ENCODE peak calls at places on chromosome 1, in nine cellular contexts. One of them, this sample, is unnamed.

GRCh38 chr1:196317535-196318522 is 290.4 kb downstream of the KCNT2 start:
- DNase-seq in esophagus squamous epithelium: no peak
- DNase-seq in activated T-helper 1 cell treated with Interleukin-2 at 50 U/mL for 16 hours: no peak
- DNase-seq in SW 1271: peak
- DNase-seq in stimulated activated CD4-positive, alpha-beta T cell treated with anti-CD3 and anti-CD28 coated beads, Interleukin-12 subunit alpha, Interleukin-12 subunit beta, amount 100 ng/mL, for 48 hours: no peak
- DNase-seq in SIG-M5: no peak
- DNase-seq in activated effector memory CD4-positive, alpha-beta T cell treated with Interleukin-2 at 50 U/mL for 16 hours: no peak
- DNase-seq in uterus: no peak
- DNase-seq in mesendoderm: peak
- DNase-seq in this sample: peak

GRCh38 chr1:1090424-1091343 is 16.6 kb upstream of the RNF223 start:
- DNase-seq in stimulated activated CD4-positive, alpha-beta T cell treated with anti-CD3 and anti-CD28 coated beads, Interleukin-12 subunit alpha, Interleukin-12 subunit beta, amount 100 ng/mL, for 48 hours: no peak
- DNase-seq in mesendoderm: no peak
- DNase-seq in uterus: no peak
- DNase-seq in activated effector memory CD4-positive, alpha-beta T cell treated with Interleukin-2 at 50 U/mL for 16 hours: no peak
- DNase-seq in SIG-M5: no peak
- DNase-seq in esophagus squamous epithelium: no peak
- DNase-seq in SW 1271: no peak
- DNase-seq in activated T-helper 1 cell treated with Interleukin-2 at 50 U/mL for 16 hours: no peak
- DNase-seq in this sample: no peak

GRCh38 chr1:97379387-97380075 is 541.3 kb downstream of the DPYD start:
- DNase-seq in esophagus squamous epithelium: no peak
- DNase-seq in stimulated activated CD4-positive, alpha-beta T cell treated with anti-CD3 and anti-CD28 coated beads, Interleukin-12 subunit alpha, Interleukin-12 subunit beta, amount 100 ng/mL, for 48 hours: no peak
- DNase-seq in mesendoderm: no peak
- DNase-seq in activated effector memory CD4-positive, alpha-beta T cell treated with Interleukin-2 at 50 U/mL for 16 hours: no peak
- DNase-seq in uterus: no peak
- DNase-seq in SW 1271: no peak
- DNase-seq in SIG-M5: no peak
- DNase-seq in activated T-helper 1 cell treated with Interleukin-2 at 50 U/mL for 16 hours: no peak
- DNase-seq in this sample: no peak

GRCh38 chr1:28163496-28164120 is 12.9 kb downstream of the PTAFR start:
- DNase-seq in activated T-helper 1 cell treated with Interleukin-2 at 50 U/mL for 16 hours: no peak
- DNase-seq in activated effector memory CD4-positive, alpha-beta T cell treated with Interleukin-2 at 50 U/mL for 16 hours: no peak
- DNase-seq in SW 1271: no peak
- DNase-seq in mesendoderm: peak
- DNase-seq in uterus: no peak
- DNase-seq in stimulated activated CD4-positive, alpha-beta T cell treated with anti-CD3 and anti-CD28 coated beads, Interleukin-12 subunit alpha, Interleukin-12 subunit beta, amount 100 ng/mL, for 48 hours: no peak
- DNase-seq in SIG-M5: no peak
- DNase-seq in esophagus squamous epithelium: no peak
- DNase-seq in this sample: peak

GRCh38 chr1:24964811-24965570 is 34.9 kb upstream of the RUNX3 start:
- DNase-seq in SW 1271: no peak
- DNase-seq in mesendoderm: peak
- DNase-seq in esophagus squamous epithelium: no peak
- DNase-seq in SIG-M5: no peak
- DNase-seq in activated effector memory CD4-positive, alpha-beta T cell treated with Interleukin-2 at 50 U/mL for 16 hours: peak
- DNase-seq in activated T-helper 1 cell treated with Interleukin-2 at 50 U/mL for 16 hours: peak
- DNase-seq in uterus: no peak
- DNase-seq in stimulated activated CD4-positive, alpha-beta T cell treated with anti-CD3 and anti-CD28 coated beads, Interleukin-12 subunit alpha, Interleukin-12 subunit beta, amount 100 ng/mL, for 48 hours: peak
- DNase-seq in this sample: peak

GRCh38 chr1:165063181-165063955 is 293.1 kb downstream of the LMX1A start:
- DNase-seq in esophagus squamous epithelium: no peak
- DNase-seq in stimulated activated CD4-positive, alpha-beta T cell treated with anti-CD3 and anti-CD28 coated beads, Interleukin-12 subunit alpha, Interleukin-12 subunit beta, amount 100 ng/mL, for 48 hours: no peak
- DNase-seq in activated effector memory CD4-positive, alpha-beta T cell treated with Interleukin-2 at 50 U/mL for 16 hours: no peak
- DNase-seq in SIG-M5: no peak
- DNase-seq in uterus: no peak
- DNase-seq in activated T-helper 1 cell treated with Interleukin-2 at 50 U/mL for 16 hours: no peak
- DNase-seq in mesendoderm: no peak
- DNase-seq in SW 1271: no peak
- DNase-seq in this sample: no peak

GRCh38 chr1:18109058-18109755 is 1.6 kb downstream of the IGSF21 start:
- DNase-seq in esophagus squamous epithelium: no peak
- DNase-seq in SW 1271: no peak
- DNase-seq in activated effector memory CD4-positive, alpha-beta T cell treated with Interleukin-2 at 50 U/mL for 16 hours: no peak
- DNase-seq in SIG-M5: no peak
- DNase-seq in stimulated activated CD4-positive, alpha-beta T cell treated with anti-CD3 and anti-CD28 coated beads, Interleukin-12 subunit alpha, Interleukin-12 subunit beta, amount 100 ng/mL, for 48 hours: no peak
- DNase-seq in uterus: no peak
- DNase-seq in activated T-helper 1 cell treated with Interleukin-2 at 50 U/mL for 16 hours: no peak
- DNase-seq in mesendoderm: no peak
- DNase-seq in this sample: no peak

GRCh38 chr1:163069655-163070277 is 605 bp downstream of the RGS4 start:
- DNase-seq in SIG-M5: no peak
- DNase-seq in activated T-helper 1 cell treated with Interleukin-2 at 50 U/mL for 16 hours: no peak
- DNase-seq in uterus: no peak
- DNase-seq in esophagus squamous epithelium: no peak
- DNase-seq in activated effector memory CD4-positive, alpha-beta T cell treated with Interleukin-2 at 50 U/mL for 16 hours: no peak
- DNase-seq in mesendoderm: no peak
- DNase-seq in SW 1271: no peak
- DNase-seq in stimulated activated CD4-positive, alpha-beta T cell treated with anti-CD3 and anti-CD28 coated beads, Interleukin-12 subunit alpha, Interleukin-12 subunit beta, amount 100 ng/mL, for 48 hours: no peak
- DNase-seq in this sample: no peak

GRCh38 chr1:152112101-152112884 is 3.0 kb downstream of the TCHH start:
- DNase-seq in esophagus squamous epithelium: no peak
- DNase-seq in SW 1271: peak
- DNase-seq in SIG-M5: no peak
- DNase-seq in activated effector memory CD4-positive, alpha-beta T cell treated with Interleukin-2 at 50 U/mL for 16 hours: no peak
- DNase-seq in mesendoderm: peak
- DNase-seq in activated T-helper 1 cell treated with Interleukin-2 at 50 U/mL for 16 hours: no peak
- DNase-seq in uterus: no peak
- DNase-seq in stimulated activated CD4-positive, alpha-beta T cell treated with anti-CD3 and anti-CD28 coated beads, Interleukin-12 subunit alpha, Interleukin-12 subunit beta, amount 100 ng/mL, for 48 hours: no peak
- DNase-seq in this sample: peak

GRCh38 chr1:203055166-203055799 is 29.0 kb downstream of the PPFIA4 start:
- DNase-seq in activated effector memory CD4-positive, alpha-beta T cell treated with Interleukin-2 at 50 U/mL for 16 hours: no peak
- DNase-seq in SW 1271: no peak
- DNase-seq in esophagus squamous epithelium: no peak
- DNase-seq in stimulated activated CD4-positive, alpha-beta T cell treated with anti-CD3 and anti-CD28 coated beads, Interleukin-12 subunit alpha, Interleukin-12 subunit beta, amount 100 ng/mL, for 48 hours: no peak
- DNase-seq in activated T-helper 1 cell treated with Interleukin-2 at 50 U/mL for 16 hours: no peak
- DNase-seq in mesendoderm: peak
- DNase-seq in uterus: no peak
- DNase-seq in SIG-M5: no peak
- DNase-seq in this sample: peak

GRCh38 chr1:37474051-37474696 is at the start of gene ZC3H12A:
- DNase-seq in mesendoderm: peak
- DNase-seq in esophagus squamous epithelium: peak
- DNase-seq in uterus: peak
- DNase-seq in activated effector memory CD4-positive, alpha-beta T cell treated with Interleukin-2 at 50 U/mL for 16 hours: peak
- DNase-seq in activated T-helper 1 cell treated with Interleukin-2 at 50 U/mL for 16 hours: peak
- DNase-seq in SW 1271: peak
- DNase-seq in stimulated activated CD4-positive, alpha-beta T cell treated with anti-CD3 and anti-CD28 coated beads, Interleukin-12 subunit alpha, Interleukin-12 subunit beta, amount 100 ng/mL, for 48 hours: peak
- DNase-seq in SIG-M5: no peak
- DNase-seq in this sample: peak

GRCh38 chr1:177328251-177328650 is 157.5 kb downstream of the BRINP2 start:
- DNase-seq in uterus: no peak
- DNase-seq in activated T-helper 1 cell treated with Interleukin-2 at 50 U/mL for 16 hours: no peak
- DNase-seq in activated effector memory CD4-positive, alpha-beta T cell treated with Interleukin-2 at 50 U/mL for 16 hours: no peak
- DNase-seq in SIG-M5: no peak
- DNase-seq in SW 1271: no peak
- DNase-seq in stimulated activated CD4-positive, alpha-beta T cell treated with anti-CD3 and anti-CD28 coated beads, Interleukin-12 subunit alpha, Interleukin-12 subunit beta, amount 100 ng/mL, for 48 hours: no peak
- DNase-seq in mesendoderm: no peak
- DNase-seq in esophagus squamous epithelium: no peak
- DNase-seq in this sample: no peak

GRCh38 chr1:207032528-207033017 is at the start of gene C1orf116:
- DNase-seq in mesendoderm: peak
- DNase-seq in activated effector memory CD4-positive, alpha-beta T cell treated with Interleukin-2 at 50 U/mL for 16 hours: no peak
- DNase-seq in SW 1271: no peak
- DNase-seq in esophagus squamous epithelium: no peak
- DNase-seq in activated T-helper 1 cell treated with Interleukin-2 at 50 U/mL for 16 hours: no peak
- DNase-seq in SIG-M5: no peak
- DNase-seq in uterus: no peak
- DNase-seq in stimulated activated CD4-positive, alpha-beta T cell treated with anti-CD3 and anti-CD28 coated beads, Interleukin-12 subunit alpha, Interleukin-12 subunit beta, amount 100 ng/mL, for 48 hours: no peak
- DNase-seq in this sample: peak

GRCh38 chr1:227781314-227781930 is 34.1 kb upstream of the PRSS38 start:
- DNase-seq in activated effector memory CD4-positive, alpha-beta T cell treated with Interleukin-2 at 50 U/mL for 16 hours: no peak
- DNase-seq in SW 1271: no peak
- DNase-seq in uterus: no peak
- DNase-seq in stimulated activated CD4-positive, alpha-beta T cell treated with anti-CD3 and anti-CD28 coated beads, Interleukin-12 subunit alpha, Interleukin-12 subunit beta, amount 100 ng/mL, for 48 hours: no peak
- DNase-seq in activated T-helper 1 cell treated with Interleukin-2 at 50 U/mL for 16 hours: no peak
- DNase-seq in esophagus squamous epithelium: no peak
- DNase-seq in mesendoderm: no peak
- DNase-seq in SIG-M5: no peak
- DNase-seq in this sample: peak

GRCh38 chr1:45348020-45348419 is 7.8 kb upstream of the MUTYH start:
- DNase-seq in esophagus squamous epithelium: no peak
- DNase-seq in activated effector memory CD4-positive, alpha-beta T cell treated with Interleukin-2 at 50 U/mL for 16 hours: no peak
- DNase-seq in stimulated activated CD4-positive, alpha-beta T cell treated with anti-CD3 and anti-CD28 coated beads, Interleukin-12 subunit alpha, Interleukin-12 subunit beta, amount 100 ng/mL, for 48 hours: no peak
- DNase-seq in activated T-helper 1 cell treated with Interleukin-2 at 50 U/mL for 16 hours: no peak
- DNase-seq in uterus: no peak
- DNase-seq in SW 1271: no peak
- DNase-seq in SIG-M5: no peak
- DNase-seq in mesendoderm: peak
- DNase-seq in this sample: no peak

GRCh38 chr1:56670350-56670749 is 25.2 kb downstream of the PRKAA2 start:
- DNase-seq in esophagus squamous epithelium: no peak
- DNase-seq in activated effector memory CD4-positive, alpha-beta T cell treated with Interleukin-2 at 50 U/mL for 16 hours: no peak
- DNase-seq in stimulated activated CD4-positive, alpha-beta T cell treated with anti-CD3 and anti-CD28 coated beads, Interleukin-12 subunit alpha, Interleukin-12 subunit beta, amount 100 ng/mL, for 48 hours: no peak
- DNase-seq in SW 1271: no peak
- DNase-seq in uterus: no peak
- DNase-seq in activated T-helper 1 cell treated with Interleukin-2 at 50 U/mL for 16 hours: no peak
- DNase-seq in SIG-M5: no peak
- DNase-seq in mesendoderm: no peak
- DNase-seq in this sample: no peak

This sample was measured in islet precursor cell.